ENCODE peak calls at places on chromosome 21, in seven cellular contexts. One of them, this sample, is unnamed. For H3K36me3, the result is how much of the 10 kb centered on the place peaks cover.

GRCh38 chr21:36696640-36697472 is 2.1 kb upstream of the SIM2 start:
- DNase-seq in GM23338: peak
- DNase-seq in mesendoderm: peak
- DNase-seq in left ventricle myocardium inferior: no peak
- DNase-seq in pancreas: no peak
- DNase-seq in neural progenitor cell: peak
- DNase-seq in prostate gland: no peak
- DNase-seq in this sample: peak

GRCh38 chr21:40471103-40471502 is 375.9 kb downstream of the DSCAM start:
- DNase-seq in GM23338: no peak
- DNase-seq in mesendoderm: no peak
- DNase-seq in left ventricle myocardium inferior: no peak
- DNase-seq in pancreas: no peak
- DNase-seq in neural progenitor cell: no peak
- DNase-seq in prostate gland: no peak
- DNase-seq in this sample: no peak

GRCh38 chr21:32803651-32804050 is 32.1 kb upstream of the PAXBP1 start:
- DNase-seq in GM23338: no peak
- DNase-seq in mesendoderm: no peak
- DNase-seq in left ventricle myocardium inferior: no peak
- DNase-seq in pancreas: no peak
- DNase-seq in neural progenitor cell: no peak
- DNase-seq in prostate gland: no peak
- DNase-seq in this sample: no peak

GRCh38 chr21:46307625-46308024 is 16.0 kb downstream of the C21orf58 start:
- DNase-seq in GM23338: no peak
- DNase-seq in mesendoderm: no peak
- DNase-seq in left ventricle myocardium inferior: no peak
- DNase-seq in pancreas: no peak
- DNase-seq in neural progenitor cell: no peak
- DNase-seq in prostate gland: no peak
- DNase-seq in this sample: no peak

GRCh38 chr21:17185685-17186084 is 327.2 kb upstream of the CXADR start:
- DNase-seq in GM23338: no peak
- DNase-seq in mesendoderm: no peak
- DNase-seq in left ventricle myocardium inferior: no peak
- DNase-seq in pancreas: no peak
- DNase-seq in neural progenitor cell: no peak
- DNase-seq in prostate gland: no peak
- DNase-seq in this sample: no peak

GRCh38 chr21:38258803-38259485 is 2.2 kb downstream of the KCNJ15 start:
- DNase-seq in GM23338: no peak
- DNase-seq in mesendoderm: no peak
- DNase-seq in left ventricle myocardium inferior: no peak
- DNase-seq in pancreas: no peak
- DNase-seq in neural progenitor cell: no peak
- DNase-seq in prostate gland: no peak
- DNase-seq in this sample: no peak

GRCh38 chr21:39633770-39634181 is 21.0 kb downstream of the B3GALT5 start:
- DNase-seq in GM23338: no peak
- DNase-seq in mesendoderm: no peak
- DNase-seq in left ventricle myocardium inferior: no peak
- DNase-seq in pancreas: no peak
- DNase-seq in neural progenitor cell: no peak
- DNase-seq in prostate gland: no peak
- DNase-seq in this sample: no peak

GRCh38 chr21:23963454-23963853 is 1643.8 kb downstream of the MRPL39 start:
- DNase-seq in GM23338: no peak
- DNase-seq in mesendoderm: no peak
- DNase-seq in left ventricle myocardium inferior: no peak
- DNase-seq in pancreas: no peak
- DNase-seq in neural progenitor cell: no peak
- DNase-seq in prostate gland: no peak
- DNase-seq in this sample: no peak

GRCh38 chr21:29403291-29403690 is 104.6 kb downstream of the BACH1 start:
- DNase-seq in GM23338: no peak
- DNase-seq in mesendoderm: no peak
- DNase-seq in left ventricle myocardium inferior: no peak
- DNase-seq in pancreas: no peak
- DNase-seq in neural progenitor cell: no peak
- DNase-seq in prostate gland: no peak
- DNase-seq in this sample: no peak

GRCh38 chr21:14620152-14620551 is 74.0 kb upstream of the SAMSN1 start:
- DNase-seq in GM23338: no peak
- DNase-seq in mesendoderm: no peak
- DNase-seq in left ventricle myocardium inferior: no peak
- DNase-seq in pancreas: no peak
- DNase-seq in neural progenitor cell: no peak
- DNase-seq in prostate gland: no peak
- DNase-seq in this sample: no peak

GRCh38 chr21:34870246-34870645 is 178.9 kb downstream of the RUNX1 start:
- DNase-seq in GM23338: no peak
- DNase-seq in mesendoderm: no peak
- DNase-seq in left ventricle myocardium inferior: no peak
- DNase-seq in pancreas: no peak
- DNase-seq in neural progenitor cell: no peak
- DNase-seq in prostate gland: no peak
- DNase-seq in this sample: no peak
- H3K36me3 ChIP-seq in GM23338: under half
- H3K36me3 ChIP-seq in mesendoderm: under half
- H3K36me3 ChIP-seq in left ventricle myocardium inferior: under half
- H3K36me3 ChIP-seq in pancreas: under half
- H3K36me3 ChIP-seq in neural progenitor cell: under half
- H3K36me3 ChIP-seq in prostate gland: under half
- H3K36me3 ChIP-seq in this sample: under half

GRCh38 chr21:30838536-30838935 is 9.0 kb upstream of the KRTAP7-1 start:
- DNase-seq in GM23338: no peak
- DNase-seq in mesendoderm: no peak
- DNase-seq in left ventricle myocardium inferior: no peak
- DNase-seq in pancreas: no peak
- DNase-seq in neural progenitor cell: no peak
- DNase-seq in prostate gland: no peak
- DNase-seq in this sample: no peak
- H3K36me3 ChIP-seq in GM23338: under half
- H3K36me3 ChIP-seq in mesendoderm: under half
- H3K36me3 ChIP-seq in left ventricle myocardium inferior: under half
- H3K36me3 ChIP-seq in pancreas: under half
- H3K36me3 ChIP-seq in neural progenitor cell: under half
- H3K36me3 ChIP-seq in prostate gland: under half
- H3K36me3 ChIP-seq in this sample: under half

GRCh38 chr21:33914188-33914587 is 1.4 kb downstream of the ATP5PO start:
- DNase-seq in GM23338: no peak
- DNase-seq in mesendoderm: no peak
- DNase-seq in left ventricle myocardium inferior: no peak
- DNase-seq in pancreas: no peak
- DNase-seq in neural progenitor cell: no peak
- DNase-seq in prostate gland: no peak
- DNase-seq in this sample: no peak

GRCh38 chr21:33915368-33916199 is at the start of gene ATP5PO:
- DNase-seq in GM23338: peak
- DNase-seq in mesendoderm: peak
- DNase-seq in left ventricle myocardium inferior: peak
- DNase-seq in pancreas: peak
- DNase-seq in neural progenitor cell: peak
- DNase-seq in prostate gland: peak
- DNase-seq in this sample: peak

GRCh38 chr21:33904041-33904440 is 11.6 kb downstream of the ATP5PO start:
- DNase-seq in GM23338: no peak
- DNase-seq in mesendoderm: no peak
- DNase-seq in left ventricle myocardium inferior: no peak
- DNase-seq in pancreas: no peak
- DNase-seq in neural progenitor cell: no peak
- DNase-seq in prostate gland: no peak
- DNase-seq in this sample: no peak

GRCh38 chr21:33908760-33909159 is 6.8 kb downstream of the ATP5PO start:
- DNase-seq in GM23338: no peak
- DNase-seq in mesendoderm: no peak
- DNase-seq in left ventricle myocardium inferior: no peak
- DNase-seq in pancreas: no peak
- DNase-seq in neural progenitor cell: no peak
- DNase-seq in prostate gland: no peak
- DNase-seq in this sample: no peak

DNA sequence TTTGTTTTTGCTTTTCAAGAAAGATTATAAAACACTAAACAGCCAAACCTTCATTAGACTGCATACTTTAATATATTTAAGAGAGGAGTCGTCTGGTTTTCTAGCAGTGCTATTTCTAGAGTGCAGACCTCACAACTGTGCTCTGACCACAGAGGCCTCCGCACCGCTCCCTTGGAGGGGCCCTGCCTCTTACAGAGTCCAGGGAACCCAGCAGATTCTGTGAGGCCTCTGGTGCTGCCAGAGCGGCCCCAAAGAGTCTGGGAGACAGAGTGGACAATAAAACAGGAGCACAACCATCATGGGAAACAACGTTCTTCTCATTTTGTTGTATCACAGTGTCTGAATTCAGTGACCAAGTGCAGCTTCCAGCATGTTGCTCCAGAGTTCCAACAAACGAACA is 5.8 kb downstream of the ATP5PO start:
- DNase-seq in GM23338: no peak
- DNase-seq in mesendoderm: no peak
- DNase-seq in left ventricle myocardium inferior: no peak
- DNase-seq in pancreas: no peak
- DNase-seq in neural progenitor cell: no peak
- DNase-seq in prostate gland: no peak
- DNase-seq in this sample: no peak
- H3K36me3 ChIP-seq in GM23338: half or more
- H3K36me3 ChIP-seq in mesendoderm: under half
- H3K36me3 ChIP-seq in left ventricle myocardium inferior: half or more
- H3K36me3 ChIP-seq in pancreas: under half
- H3K36me3 ChIP-seq in neural progenitor cell: under half
- H3K36me3 ChIP-seq in prostate gland: under half
- H3K36me3 ChIP-seq in this sample: half or more

GRCh38 chr21:44058652-44058964 is 46.5 kb downstream of the TRAPPC10 start:
- DNase-seq in GM23338: no peak
- DNase-seq in mesendoderm: no peak
- DNase-seq in left ventricle myocardium inferior: no peak
- DNase-seq in pancreas: no peak
- DNase-seq in neural progenitor cell: no peak
- DNase-seq in prostate gland: no peak
- DNase-seq in this sample: no peak

GRCh38 chr21:44057055-44057454 is 44.9 kb downstream of the TRAPPC10 start:
- DNase-seq in GM23338: no peak
- DNase-seq in mesendoderm: no peak
- DNase-seq in left ventricle myocardium inferior: no peak
- DNase-seq in pancreas: no peak
- DNase-seq in neural progenitor cell: no peak
- DNase-seq in prostate gland: no peak
- DNase-seq in this sample: no peak

GRCh38 chr21:44057960-44058651 is 46.0 kb downstream of the TRAPPC10 start:
- DNase-seq in GM23338: no peak
- DNase-seq in mesendoderm: no peak
- DNase-seq in left ventricle myocardium inferior: no peak
- DNase-seq in pancreas: no peak
- DNase-seq in neural progenitor cell: no peak
- DNase-seq in prostate gland: no peak
- DNase-seq in this sample: no peak

GRCh38 chr21:44059710-44060109 is 47.5 kb upstream of the PWP2 start:
- DNase-seq in GM23338: no peak
- DNase-seq in mesendoderm: no peak
- DNase-seq in left ventricle myocardium inferior: no peak
- DNase-seq in pancreas: no peak
- DNase-seq in neural progenitor cell: no peak
- DNase-seq in prostate gland: no peak
- DNase-seq in this sample: no peak

GRCh38 chr21:44058981-44059380 is 46.9 kb downstream of the TRAPPC10 start:
- DNase-seq in GM23338: no peak
- DNase-seq in mesendoderm: no peak
- DNase-seq in left ventricle myocardium inferior: no peak
- DNase-seq in pancreas: no peak
- DNase-seq in neural progenitor cell: no peak
- DNase-seq in prostate gland: no peak
- DNase-seq in this sample: no peak
- H3K36me3 ChIP-seq in GM23338: under half
- H3K36me3 ChIP-seq in mesendoderm: under half
- H3K36me3 ChIP-seq in left ventricle myocardium inferior: half or more
- H3K36me3 ChIP-seq in pancreas: under half
- H3K36me3 ChIP-seq in neural progenitor cell: under half
- H3K36me3 ChIP-seq in prostate gland: under half
- H3K36me3 ChIP-seq in this sample: under half

GRCh38 chr21:43809853-43810504 is 20.6 kb downstream of the RRP1 start:
- DNase-seq in GM23338: no peak
- DNase-seq in mesendoderm: no peak
- DNase-seq in left ventricle myocardium inferior: no peak
- DNase-seq in pancreas: no peak
- DNase-seq in neural progenitor cell: no peak
- DNase-seq in prostate gland: no peak
- DNase-seq in this sample: peak
- H3K36me3 ChIP-seq in GM23338: under half
- H3K36me3 ChIP-seq in mesendoderm: under half
- H3K36me3 ChIP-seq in left ventricle myocardium inferior: under half
- H3K36me3 ChIP-seq in pancreas: under half
- H3K36me3 ChIP-seq in neural progenitor cell: under half
- H3K36me3 ChIP-seq in prostate gland: under half
- H3K36me3 ChIP-seq in this sample: under half

GRCh38 chr21:34949499-34949898 is 99.6 kb downstream of the RUNX1 start:
- DNase-seq in GM23338: no peak
- DNase-seq in mesendoderm: no peak
- DNase-seq in left ventricle myocardium inferior: no peak
- DNase-seq in pancreas: no peak
- DNase-seq in neural progenitor cell: no peak
- DNase-seq in prostate gland: no peak
- DNase-seq in this sample: no peak

GRCh38 chr21:34950980-34951379 is 98.1 kb downstream of the RUNX1 start:
- DNase-seq in GM23338: no peak
- DNase-seq in mesendoderm: no peak
- DNase-seq in left ventricle myocardium inferior: no peak
- DNase-seq in pancreas: no peak
- DNase-seq in neural progenitor cell: no peak
- DNase-seq in prostate gland: no peak
- DNase-seq in this sample: no peak

GRCh38 chr21:34953950-34954349 is 95.2 kb downstream of the RUNX1 start:
- DNase-seq in GM23338: no peak
- DNase-seq in mesendoderm: no peak
- DNase-seq in left ventricle myocardium inferior: no peak
- DNase-seq in pancreas: no peak
- DNase-seq in neural progenitor cell: no peak
- DNase-seq in prostate gland: no peak
- DNase-seq in this sample: no peak

GRCh38 chr21:34949045-34949444 is 100.1 kb downstream of the RUNX1 start:
- DNase-seq in GM23338: no peak
- DNase-seq in mesendoderm: no peak
- DNase-seq in left ventricle myocardium inferior: no peak
- DNase-seq in pancreas: no peak
- DNase-seq in neural progenitor cell: no peak
- DNase-seq in prostate gland: no peak
- DNase-seq in this sample: no peak

DNA sequence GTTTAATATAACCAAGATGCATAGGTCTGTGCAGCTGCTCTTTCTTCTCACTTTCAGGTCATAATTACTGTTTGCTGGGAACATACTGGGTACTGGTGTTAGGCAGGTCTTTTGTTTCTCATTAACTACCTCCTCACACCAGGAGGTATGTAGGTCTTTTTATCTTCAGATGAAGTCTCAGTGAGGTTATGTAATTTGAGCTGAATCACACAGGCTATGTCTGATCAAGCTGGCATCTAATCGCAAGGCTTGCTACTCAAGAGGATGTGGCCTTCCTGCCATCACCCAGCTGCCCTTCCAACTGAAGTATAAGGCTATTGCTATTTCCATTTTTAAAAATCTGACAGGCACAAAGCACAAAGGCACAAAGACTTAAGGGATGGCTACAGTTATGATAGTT is 96.4 kb downstream of the RUNX1 start:
- DNase-seq in GM23338: peak
- DNase-seq in mesendoderm: no peak
- DNase-seq in left ventricle myocardium inferior: no peak
- DNase-seq in pancreas: no peak
- DNase-seq in neural progenitor cell: no peak
- DNase-seq in prostate gland: no peak
- DNase-seq in this sample: no peak
- H3K36me3 ChIP-seq in GM23338: under half
- H3K36me3 ChIP-seq in mesendoderm: under half
- H3K36me3 ChIP-seq in left ventricle myocardium inferior: under half
- H3K36me3 ChIP-seq in pancreas: under half
- H3K36me3 ChIP-seq in neural progenitor cell: under half
- H3K36me3 ChIP-seq in prostate gland: under half
- H3K36me3 ChIP-seq in this sample: under half

This sample was measured in H7.